ENCODE peak calls at places on chromosomes 1 and 21, in four cellular contexts. J is HepG2, R is A549, T is K562. Q is an unnamed sample.

GRCh38 chr21:28159396-28159795 is 833.3 kb downstream of the LTN1 start:
- DNase-seq in J (no peak), T (no peak), R (no peak), Q (no peak)

GRCh38 chr1:36755313-36756230 is 272.9 kb upstream of the CSF3R start:
- DNase-seq in J (no peak), R (no peak), T (no peak), Q (no peak)

GRCh38 chr1:7761103-7761502 is 10.0 kb upstream of the VAMP3 start:
- DNase-seq in J (no peak), T (no peak), R (no peak), Q (no peak)

GRCh38 chr1:38071530-38072266 is 25.1 kb upstream of the POU3F1 start:
- DNase-seq in R (peak; percentile 43), J (peak; percentile 17), T (peak; percentile 47), Q (peak; percentile 28)

GRCh38 chr1:73176902-73177301 is 894.6 kb upstream of the NEGR1 start:
- DNase-seq in R (no peak), T (no peak), J (no peak), Q (no peak)

GRCh38 chr1:21631944-21632887 is 36.9 kb downstream of the RAP1GAP start:
- DNase-seq in T (peak; percentile 92), J (peak; percentile 52), R (no peak), Q (no peak)

GRCh38 chr1:30511106-30511505 is 212.3 kb downstream of the MATN1 start:
- DNase-seq in T (no peak), J (no peak), R (no peak), Q (no peak)

GRCh38 chr21:41954654-41955499 is 1.1 kb upstream of the C2CD2 start:
- DNase-seq in R (no peak), T (no peak), J (no peak), Q (no peak)

GRCh38 chr1:230085178-230085515 is 18.1 kb downstream of the GALNT2 start:
- DNase-seq in T (no peak), R (no peak), J (no peak), Q (no peak)

GRCh38 chr1:170586942-170587593 is 55.1 kb downstream of the GORAB start:
- DNase-seq in T (no peak), R (no peak), J (no peak), Q (no peak)

GRCh38 chr1:68384872-68385390 is 64.8 kb downstream of the RPE65 start:
- DNase-seq in R (no peak), T (no peak), J (no peak), Q (no peak)

GRCh38 chr1:35062518-35063196 is 16.5 kb upstream of the ZMYM1 start:
- DNase-seq in J (no peak), T (peak; percentile 35), R (no peak), Q (peak; percentile 87)

GRCh38 chr1:202862672-202863560 is 26.0 kb downstream of the RABIF start:
- DNase-seq in R (no peak), T (no peak), J (peak; percentile 88), Q (no peak)

GRCh38 chr1:105793541-105794146 is 1262.8 kb upstream of the PRMT6 start:
- DNase-seq in R (no peak), J (peak; percentile 39), T (peak; percentile 14), Q (no peak)

GRCh38 chr1:869499-870244 is 54.1 kb upstream of the SAMD11 start:
- DNase-seq in T (peak; percentile 87), J (peak; percentile 9), R (peak; percentile 42), Q (peak; percentile 39)

GRCh38 chr1:212077028-212077427 is 41.5 kb downstream of the DTL start:
- DNase-seq in J (no peak), R (no peak), T (no peak), Q (peak; percentile 18)

GRCh38 chr1:147762233-147763024 is 2.0 kb upstream of the GJA5 start:
- DNase-seq in J (no peak), T (no peak), R (no peak), Q (peak; percentile 41)
- TF ChIP-seq MYC in J (no peak), T (no peak), R (no peak), Q (no peak)

DNA sequence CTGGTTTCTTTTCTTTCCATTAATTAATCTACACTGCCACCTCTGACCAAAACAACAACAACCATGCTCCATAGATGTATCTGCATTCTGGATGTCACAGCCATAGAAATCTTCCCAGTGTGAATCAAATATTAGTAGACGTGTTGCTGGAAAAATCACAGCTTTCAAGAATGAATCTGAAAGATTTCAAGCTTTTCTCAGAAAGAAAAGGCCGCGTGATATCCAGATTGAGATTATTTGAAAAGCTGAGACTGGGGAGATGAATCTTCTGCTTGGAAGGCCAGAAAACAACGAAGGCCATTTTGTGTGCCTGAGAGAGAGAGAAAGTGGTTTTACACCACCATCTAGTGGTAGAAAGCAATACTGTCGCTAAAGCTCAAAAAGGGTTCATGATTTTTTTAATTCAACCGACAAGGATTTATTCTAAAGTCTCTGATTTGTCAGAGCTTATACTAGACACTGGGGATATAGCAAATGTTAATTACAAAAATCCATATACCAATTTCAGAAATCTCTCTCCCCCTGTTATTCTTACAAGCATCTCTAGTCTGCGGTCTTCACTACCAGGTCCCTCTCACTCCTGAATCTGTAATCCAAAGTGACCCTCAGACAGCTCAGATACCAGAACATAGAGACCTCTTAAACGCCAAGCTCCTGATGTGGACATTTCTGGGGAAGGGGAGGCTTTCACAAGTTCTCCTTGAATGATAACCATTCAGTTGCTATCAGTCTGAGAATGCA is 87.5 kb upstream of the SGIP1 start:
- DNase-seq in J (peak; percentile 47), R (peak; percentile 25), T (peak; percentile 49), Q (peak; percentile 89)
- TF ChIP-seq JUN in J (no peak), R (no peak), T (no peak), Q (no peak)

GRCh38 chr1:53430779-53431178 is 28.4 kb upstream of the DMRTB1 start:
- DNase-seq in J (no peak), R (no peak), T (no peak), Q (no peak)

GRCh38 chr1:53435151-53435550 is 24.0 kb upstream of the DMRTB1 start:
- DNase-seq in R (no peak), J (no peak), T (no peak), Q (no peak)

GRCh38 chr1:53431244-53431643 is 28.0 kb upstream of the DMRTB1 start:
- DNase-seq in J (no peak), R (no peak), T (no peak), Q (no peak)

GRCh38 chr1:53430256-53430655 is 28.9 kb upstream of the DMRTB1 start:
- DNase-seq in T (no peak), J (no peak), R (no peak), Q (peak; percentile 11)

DNA sequence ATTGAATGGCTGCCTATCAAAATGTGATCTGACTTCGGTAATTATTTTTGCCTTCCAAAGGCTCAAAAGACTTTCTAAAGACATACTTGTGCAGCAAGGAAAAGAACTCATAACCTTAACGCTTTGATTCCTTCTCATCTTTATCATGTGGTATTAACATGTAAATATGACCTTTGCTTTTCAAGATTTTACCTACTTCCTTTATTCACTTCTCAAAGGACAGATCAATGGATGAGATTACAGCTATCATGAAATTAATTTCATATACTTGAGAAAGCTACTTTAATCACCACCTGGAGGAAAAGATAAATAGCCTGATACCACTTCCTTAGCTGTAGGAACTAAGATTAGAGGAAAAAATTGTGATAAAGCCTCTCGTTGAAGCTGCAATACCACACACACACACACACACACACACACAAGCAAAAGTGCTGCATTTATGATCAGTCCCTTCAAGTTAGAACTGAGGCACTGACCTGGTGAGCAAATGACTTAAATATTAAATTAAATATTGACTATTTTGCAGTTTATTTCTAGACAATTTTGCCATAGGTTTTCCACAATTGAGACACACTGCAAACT is 27.4 kb upstream of the DMRTB1 start:
- DNase-seq in T (no peak), J (no peak), R (no peak), Q (no peak)
- TF ChIP-seq MYC in T (no peak), J (no peak), R (no peak), Q (no peak)

GRCh38 chr21:34126269-34126668 is 52.9 kb downstream of the MRPS6 start:
- DNase-seq in R (no peak), T (no peak), J (no peak), Q (no peak)

GRCh38 chr21:34120867-34121266 is 47.5 kb downstream of the MRPS6 start:
- DNase-seq in T (no peak), J (no peak), R (no peak), Q (no peak)

GRCh38 chr21:34123609-34124008 is 50.2 kb downstream of the MRPS6 start:
- DNase-seq in R (no peak), T (no peak), J (no peak), Q (no peak)

GRCh38 chr21:34126691-34127090 is 53.3 kb downstream of the MRPS6 start:
- DNase-seq in J (no peak), R (no peak), T (no peak), Q (no peak)

GRCh38 chr21:34122047-34122446 is 48.7 kb downstream of the MRPS6 start:
- DNase-seq in J (no peak), T (no peak), R (no peak), Q (no peak)
- TF ChIP-seq JUN in J (no peak), T (no peak), R (no peak), Q (no peak)

DNA sequence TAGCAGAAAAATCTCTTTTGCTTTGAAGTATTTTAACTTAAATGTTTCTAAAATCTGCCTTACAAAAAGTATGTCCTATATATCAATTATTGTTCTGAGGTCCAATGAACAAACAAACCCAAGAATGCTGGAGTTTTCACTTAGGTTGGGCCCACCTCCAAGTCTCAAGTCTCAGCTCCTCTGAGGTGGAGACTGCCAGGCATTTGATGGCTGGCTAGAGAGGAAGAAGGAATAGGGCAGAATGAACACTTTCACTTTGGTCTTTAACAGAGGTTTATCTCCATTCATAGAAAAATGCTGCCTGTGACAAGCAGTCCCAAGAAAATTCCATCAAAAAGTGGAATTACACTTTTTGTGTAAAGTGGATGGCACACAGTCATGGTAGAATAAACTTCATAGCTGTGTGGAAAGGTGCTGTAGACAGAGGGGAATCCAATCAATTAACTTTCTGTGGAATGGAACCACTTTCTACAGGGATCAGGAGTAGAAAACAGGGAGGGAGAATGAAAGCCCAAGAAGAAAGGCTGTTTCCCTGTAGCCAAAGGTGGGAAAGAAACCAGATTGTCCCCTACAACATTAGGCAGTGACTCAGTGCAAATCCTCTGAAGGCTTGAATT is 349.4 kb upstream of the RUNX1 start:
- DNase-seq in J (no peak), R (no peak), T (no peak), Q (peak; percentile 13)
- TF ChIP-seq MYC in J (no peak), R (no peak), T (no peak), Q (no peak)

GRCh38 chr21:44540741-44541288 is 820 bp upstream of the KRTAP10-1 start:
- DNase-seq in R (no peak), T (no peak), J (no peak), Q (no peak)
- TF ChIP-seq JUN in R (no peak), T (no peak), J (no peak), Q (no peak)

DNA sequence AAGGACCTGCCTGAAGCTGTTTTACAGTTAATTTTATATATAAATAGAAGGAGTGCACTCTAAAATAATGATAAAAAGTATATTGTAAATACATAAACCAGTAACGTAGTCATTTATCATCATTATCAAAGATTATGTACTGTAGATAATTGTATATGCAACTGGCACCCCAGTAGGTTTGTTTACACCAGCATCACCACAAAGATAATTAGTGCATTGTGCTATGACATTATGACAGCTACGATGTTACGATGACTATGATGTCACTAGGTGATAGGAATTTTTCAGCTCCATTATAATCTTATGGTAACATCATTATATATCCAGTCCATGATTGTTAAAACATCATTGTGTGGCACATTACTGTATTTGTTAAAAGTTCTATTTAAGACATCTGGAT is 185.2 kb downstream of the LBR start:
- DNase-seq in T (no peak), J (no peak), R (no peak), Q (no peak)
- TF ChIP-seq MYC in T (no peak), J (no peak), R (no peak), Q (no peak)

DNA sequence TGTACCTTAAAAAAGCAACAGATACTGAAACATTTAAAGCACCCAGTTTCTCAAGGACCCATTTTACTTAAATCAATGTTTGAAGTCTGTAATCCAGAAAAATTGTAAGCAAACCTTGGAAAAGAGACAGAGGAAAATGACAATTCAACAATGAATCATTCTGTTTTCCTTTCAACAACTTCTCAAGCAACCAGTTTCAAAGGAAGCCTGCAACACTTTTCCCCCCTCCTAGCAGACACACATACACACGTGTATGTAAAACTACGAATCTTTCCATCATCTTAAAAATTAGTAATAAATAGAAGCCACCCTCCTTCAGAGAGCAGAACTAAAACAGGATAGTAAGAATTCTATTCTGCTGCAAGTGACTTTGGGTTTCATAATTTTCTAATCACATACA is 1.1 kb downstream of the RERE start:
- DNase-seq in T (no peak), R (no peak), J (no peak), Q (peak; percentile 78)
- TF ChIP-seq JUN in T (no peak), R (no peak), J (no peak), Q (peak; percentile 36)